ENCODE peak calls at places on chromosomes 5 and 9, in six cellular contexts. E is IMR-90, W is mesendoderm, C is mesenchymal stem cell, V is H9, J is H1. Z is an unnamed sample.

GRCh38 chr9:79432485-79432884 is 139.3 kb upstream of the TLE4 start:
- DNase-seq in J (no peak), V (no peak), C (no peak), E (no peak), W (peak; percentile 35), Z (no peak)

GRCh38 chr9:82583524-82583923 is 479.4 kb downstream of the RASEF start:
- DNase-seq in V (no peak), J (no peak), E (no peak), C (no peak), W (no peak), Z (no peak)

GRCh38 chr9:115943591-115944165 is 209.9 kb upstream of the PAPPA start:
- DNase-seq in J (no peak), W (no peak), E (no peak), V (no peak), C (peak; percentile 62), Z (no peak)

GRCh38 chr5:42636425-42636824 is 120.2 kb upstream of the CCDC152 start:
- DNase-seq in C (no peak), V (no peak), W (peak; percentile 23), E (no peak), J (no peak), Z (no peak)

GRCh38 chr9:120758544-120758943 is 34.7 kb downstream of the FBXW2 start:
- DNase-seq in V (no peak), E (no peak), J (no peak), W (no peak), C (no peak), Z (no peak)

GRCh38 chr9:68595868-68596267 is 55.2 kb upstream of the TMEM252 start:
- DNase-seq in C (no peak), E (no peak), J (no peak), W (peak; percentile 3), V (no peak), Z (no peak)

GRCh38 chr5:171478946-171479775 is 59.7 kb downstream of the FGF18 start:
- DNase-seq in E (no peak), J (no peak), V (no peak), W (no peak), C (no peak), Z (no peak)

GRCh38 chr5:154446183-154447073 is 631 bp downstream of the SAP30L start:
- DNase-seq in W (peak; percentile 65), V (peak; percentile 61), C (peak; percentile 83), J (peak; percentile 70), E (peak; percentile 66), Z (peak; percentile 57)

GRCh38 chr9:81411961-81412360 is 277.4 kb downstream of the TLE1 start:
- DNase-seq in W (no peak), J (no peak), C (peak; percentile 12), V (no peak), E (peak; percentile 65), Z (no peak)

GRCh38 chr5:146151970-146152369 is 30.5 kb downstream of the LARS1 start:
- DNase-seq in V (no peak), J (no peak), C (peak; percentile 24), E (no peak), W (no peak), Z (no peak)

GRCh38 chr5:149337746-149338145 is 7.6 kb upstream of the GRPEL2 start:
- DNase-seq in E (no peak), W (no peak), V (no peak), J (no peak), C (no peak), Z (no peak)

GRCh38 chr9:78831726-78832125 is 534.8 kb downstream of the PSAT1 start:
- DNase-seq in W (no peak), C (no peak), E (peak; percentile 17), V (no peak), J (no peak), Z (no peak)

GRCh38 chr9:128022886-128023285 is 42.1 kb upstream of the EEIG1 start:
- DNase-seq in E (no peak), W (no peak), V (no peak), J (no peak), C (no peak), Z (no peak)

GRCh38 chr5:43042176-43042625 is 2.1 kb upstream of the ANXA2R start:
- DNase-seq in J (peak; percentile 79), E (peak; percentile 69), W (peak; percentile 90), C (peak; percentile 93), V (peak; percentile 66), Z (peak; percentile 75)

GRCh38 chr5:143111799-143112198 is 291.7 kb downstream of the NR3C1 start:
- DNase-seq in W (no peak), J (no peak), V (no peak), E (no peak), C (no peak), Z (no peak)
- H3K23ac ChIP-seq in W (no peak overlapping the region), J (no peak overlapping the region), V (no peak overlapping the region), E (no peak overlapping the region), C (no peak overlapping the region), Z (no peak overlapping the region)

DNA sequence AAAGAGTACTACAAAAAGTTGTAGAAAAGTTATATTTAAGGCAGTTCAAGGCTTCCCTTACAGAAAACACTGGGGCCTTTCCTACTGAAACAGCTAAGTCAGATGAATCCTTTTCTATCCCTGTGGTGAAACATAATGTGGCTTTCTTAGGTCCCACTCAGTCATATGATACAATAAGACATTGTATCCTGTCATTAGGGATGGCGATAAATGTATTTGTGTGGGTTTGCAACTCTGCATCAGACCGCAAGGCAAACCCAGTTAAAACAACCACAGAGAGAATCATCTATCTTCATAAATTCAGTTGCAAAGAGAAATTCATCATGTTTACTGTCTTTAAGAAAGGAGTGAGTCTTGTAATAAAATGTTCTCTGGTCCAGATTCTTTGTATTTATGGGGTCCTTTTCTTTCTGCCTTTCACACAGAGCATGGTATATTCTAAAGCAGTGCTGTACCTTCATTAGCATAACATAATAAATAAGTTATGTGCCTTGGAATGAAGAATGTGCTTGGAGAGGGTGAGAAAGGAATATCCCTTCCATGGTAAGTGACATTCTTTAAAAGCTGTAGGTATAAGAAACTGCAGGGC is 222.5 kb downstream of the CAAP1 start:
- DNase-seq in C (no peak), J (no peak), W (no peak), E (no peak), V (no peak), Z (no peak)
- H2BK15ac ChIP-seq in C (no peak overlapping the region), J (no peak overlapping the region), W (no peak overlapping the region), E (no peak overlapping the region), V (no peak overlapping the region), Z (no peak overlapping the region)

GRCh38 chr5:3320317-3320865 is 275.2 kb upstream of the IRX1 start:
- DNase-seq in C (no peak), V (no peak), J (no peak), W (no peak), E (no peak), Z (no peak)

GRCh38 chr5:3323144-3323543 is 272.5 kb upstream of the IRX1 start:
- DNase-seq in V (no peak), W (no peak), C (no peak), E (no peak), J (no peak), Z (no peak)

GRCh38 chr5:3324421-3325101 is 271.1 kb upstream of the IRX1 start:
- DNase-seq in C (no peak), J (no peak), W (peak; percentile 37), E (no peak), V (peak; percentile 38), Z (no peak)

GRCh38 chr5:3321923-3322322 is 273.7 kb upstream of the IRX1 start:
- DNase-seq in W (no peak), E (no peak), C (no peak), V (no peak), J (no peak), Z (no peak)

GRCh38 chr5:3322642-3323041 is 273.0 kb upstream of the IRX1 start:
- DNase-seq in J (no peak), E (no peak), C (no peak), V (no peak), W (no peak), Z (no peak)
- H3K23ac ChIP-seq in J (peak overlapping the region; percentile 42), E (no peak overlapping the region), C (no peak overlapping the region), V (no peak overlapping the region), W (no peak overlapping the region), Z (peak overlapping the region; percentile 9)

GRCh38 chr5:55039843-55040242 is 15.8 kb downstream of the GZMK start:
- DNase-seq in J (no peak), V (no peak), W (no peak), E (no peak), C (peak; percentile 17), Z (no peak)
- H2BK15ac ChIP-seq in J (no peak overlapping the region), V (no peak overlapping the region), W (no peak overlapping the region), E (no peak overlapping the region), C (no peak overlapping the region), Z (no peak overlapping the region)

DNA sequence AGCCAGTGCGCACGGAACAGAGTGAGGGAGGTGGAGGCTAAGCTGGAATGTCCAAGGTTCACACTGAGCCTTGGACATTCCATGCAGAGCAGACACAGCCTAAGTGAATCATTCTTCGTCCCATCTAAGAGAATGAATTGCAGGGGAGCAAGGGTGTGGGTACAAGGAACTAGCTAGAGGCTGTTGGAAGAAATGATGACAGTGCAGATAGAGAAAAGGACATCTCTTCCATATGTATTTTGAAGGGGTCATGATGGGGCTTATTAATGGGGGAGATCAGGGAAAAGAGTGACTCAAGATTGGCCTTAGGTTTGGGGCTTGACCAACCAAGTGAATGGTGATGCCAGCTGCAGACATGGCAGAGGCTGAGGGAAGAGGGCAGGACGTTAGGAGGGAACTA is 59.2 kb downstream of the MTX3 start:
- DNase-seq in W (no peak), E (no peak), C (no peak), J (no peak), V (no peak), Z (no peak)
- H3K23ac ChIP-seq in W (no peak overlapping the region), E (no peak overlapping the region), C (no peak overlapping the region), J (no peak overlapping the region), V (no peak overlapping the region), Z (no peak overlapping the region)

DNA sequence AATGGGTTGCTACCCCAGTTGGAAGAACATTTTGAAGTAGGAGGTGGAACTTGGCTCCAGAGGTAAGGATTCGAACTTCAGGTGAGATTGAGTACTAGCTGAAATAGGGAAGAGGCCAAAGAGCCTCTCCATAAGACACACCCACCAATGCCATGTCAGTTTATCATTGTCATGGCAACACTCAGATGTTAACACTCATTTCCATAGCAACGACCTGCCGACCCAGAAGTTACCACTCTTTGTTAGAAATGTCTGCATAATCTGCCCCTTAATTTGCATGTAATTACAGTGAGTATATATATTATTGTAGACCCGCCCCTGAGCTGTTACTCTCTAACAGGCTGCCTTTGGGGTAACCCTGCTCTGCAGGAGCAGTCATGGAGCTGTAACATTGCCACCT is 10.3 kb upstream of the NTRK2 start:
- DNase-seq in W (peak; percentile 50), V (no peak), E (no peak), C (no peak), J (no peak), Z (no peak)
- H2BK15ac ChIP-seq in W (no peak overlapping the region), V (no peak overlapping the region), E (no peak overlapping the region), C (no peak overlapping the region), J (no peak overlapping the region), Z (no peak overlapping the region)

GRCh38 chr5:638501-639252 is 26.5 kb downstream of the CEP72 start:
- DNase-seq in J (peak; percentile 38), C (no peak), V (no peak), W (no peak), E (no peak), Z (no peak)
- H3K23ac ChIP-seq in J (no peak overlapping the region), C (no peak overlapping the region), V (no peak overlapping the region), W (no peak overlapping the region), E (no peak overlapping the region), Z (no peak overlapping the region)

GRCh38 chr5:99138911-99139310 is 210.1 kb upstream of the CHD1 start:
- DNase-seq in W (no peak), C (no peak), V (no peak), J (no peak), E (no peak), Z (no peak)

GRCh38 chr5:99141534-99142135 is 212.8 kb upstream of the CHD1 start:
- DNase-seq in W (peak; percentile 31), E (no peak), J (no peak), V (peak; percentile 37), C (no peak), Z (no peak)
- H2BK15ac ChIP-seq in W (no peak overlapping the region), E (no peak overlapping the region), J (no peak overlapping the region), V (no peak overlapping the region), C (no peak overlapping the region), Z (no peak overlapping the region)